ENCODE peak calls at places on chromosomes 13 and 19, in six cellular contexts. One of them, this sample, is unnamed.

GRCh38 chr13:30576528-30576927 is 41.2 kb upstream of the USPL1 start:
- DNase-seq in WTC11: no peak
- DNase-seq in lower leg skin: no peak
- DNase-seq in thoracic aorta: no peak
- DNase-seq in astrocyte of the cerebellum: no peak
- DNase-seq in fibroblast of mammary gland: peak; percentile 58
- DNase-seq in this sample: no peak

GRCh38 chr13:21703846-21704245 is 33.0 kb downstream of the FGF9 start:
- DNase-seq in WTC11: no peak
- DNase-seq in lower leg skin: no peak
- DNase-seq in thoracic aorta: no peak
- DNase-seq in astrocyte of the cerebellum: no peak
- DNase-seq in fibroblast of mammary gland: no peak
- DNase-seq in this sample: no peak

GRCh38 chr19:29006057-29006735 is 206.8 kb downstream of the UQCRFS1 start:
- DNase-seq in WTC11: no peak
- DNase-seq in lower leg skin: no peak
- DNase-seq in thoracic aorta: no peak
- DNase-seq in astrocyte of the cerebellum: no peak
- DNase-seq in fibroblast of mammary gland: peak; percentile 42
- DNase-seq in this sample: no peak

GRCh38 chr19:1154731-1155351 is 19.2 kb downstream of the SBNO2 start:
- DNase-seq in WTC11: no peak
- DNase-seq in lower leg skin: peak; percentile 98
- DNase-seq in thoracic aorta: peak; percentile 80
- DNase-seq in astrocyte of the cerebellum: peak; percentile 28
- DNase-seq in fibroblast of mammary gland: peak; percentile 87
- DNase-seq in this sample: no peak

GRCh38 chr19:17716309-17716929 is 2.9 kb upstream of the MAP1S start:
- DNase-seq in WTC11: no peak
- DNase-seq in lower leg skin: no peak
- DNase-seq in thoracic aorta: no peak
- DNase-seq in astrocyte of the cerebellum: no peak
- DNase-seq in fibroblast of mammary gland: no peak
- DNase-seq in this sample: no peak

GRCh38 chr19:46487178-46487801 is 8.4 kb downstream of the PNMA8B start:
- DNase-seq in WTC11: peak; percentile 29
- DNase-seq in lower leg skin: no peak
- DNase-seq in thoracic aorta: no peak
- DNase-seq in astrocyte of the cerebellum: no peak
- DNase-seq in fibroblast of mammary gland: peak; percentile 21
- DNase-seq in this sample: no peak

GRCh38 chr13:45833663-45834062 is 17.9 kb downstream of the SIAH3 start:
- DNase-seq in WTC11: no peak
- DNase-seq in lower leg skin: no peak
- DNase-seq in thoracic aorta: no peak
- DNase-seq in astrocyte of the cerebellum: peak; percentile 42
- DNase-seq in fibroblast of mammary gland: peak; percentile 40
- DNase-seq in this sample: no peak

GRCh38 chr13:99045396-99045795 is 67.5 kb upstream of the DOCK9 start:
- DNase-seq in WTC11: no peak
- DNase-seq in lower leg skin: no peak
- DNase-seq in thoracic aorta: no peak
- DNase-seq in astrocyte of the cerebellum: no peak
- DNase-seq in fibroblast of mammary gland: no peak
- DNase-seq in this sample: no peak

GRCh38 chr19:41863209-41863931 is 3.3 kb downstream of the RPS19 start:
- DNase-seq in WTC11: no peak
- DNase-seq in lower leg skin: no peak
- DNase-seq in thoracic aorta: no peak
- DNase-seq in astrocyte of the cerebellum: no peak
- DNase-seq in fibroblast of mammary gland: no peak
- DNase-seq in this sample: no peak

GRCh38 chr19:5313307-5313706 is 27.3 kb downstream of the PTPRS start:
- DNase-seq in WTC11: no peak
- DNase-seq in lower leg skin: no peak
- DNase-seq in thoracic aorta: no peak
- DNase-seq in astrocyte of the cerebellum: no peak
- DNase-seq in fibroblast of mammary gland: no peak
- DNase-seq in this sample: no peak

GRCh38 chr19:9934132-9934950 is 2.0 kb downstream of the OLFM2 start:
- DNase-seq in WTC11: peak; percentile 96
- DNase-seq in lower leg skin: peak; percentile 97
- DNase-seq in thoracic aorta: no peak
- DNase-seq in astrocyte of the cerebellum: no peak
- DNase-seq in fibroblast of mammary gland: peak; percentile 77
- DNase-seq in this sample: peak; percentile 91

GRCh38 chr13:92187378-92187989 is 789.1 kb downstream of the GPC5 start:
- DNase-seq in WTC11: peak; percentile 12
- DNase-seq in lower leg skin: no peak
- DNase-seq in thoracic aorta: no peak
- DNase-seq in astrocyte of the cerebellum: peak; percentile 23
- DNase-seq in fibroblast of mammary gland: peak; percentile 39
- DNase-seq in this sample: peak; percentile 52
- TF ChIP-seq CTCF in WTC11: peak; percentile 62
- TF ChIP-seq CTCF in lower leg skin: no peak
- TF ChIP-seq CTCF in thoracic aorta: peak; percentile 84
- TF ChIP-seq CTCF in astrocyte of the cerebellum: peak; percentile 77
- TF ChIP-seq CTCF in fibroblast of mammary gland: peak; percentile 89
- TF ChIP-seq CTCF in this sample: peak; percentile 94

DNA sequence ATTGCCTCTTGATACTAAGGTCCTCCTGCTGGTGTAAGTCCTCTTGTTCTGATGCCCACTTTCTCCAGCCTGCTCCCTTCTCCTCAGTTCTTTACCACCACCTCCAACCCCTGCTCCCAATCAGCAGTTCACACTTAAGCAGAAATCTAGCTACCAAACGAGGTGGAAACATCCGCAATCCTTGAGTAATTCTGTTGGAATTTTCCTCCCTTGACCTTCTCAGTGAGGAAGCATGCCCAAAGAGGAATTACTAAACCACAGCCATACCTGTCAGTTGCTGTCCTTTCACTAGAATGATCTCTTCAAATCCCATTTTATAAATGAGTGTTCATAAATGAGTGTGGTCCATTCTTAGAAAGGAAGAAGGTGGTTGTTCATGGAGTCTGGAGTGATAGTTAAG is 289.9 kb downstream of the DACH1 start:
- DNase-seq in WTC11: no peak
- DNase-seq in lower leg skin: no peak
- DNase-seq in thoracic aorta: no peak
- DNase-seq in astrocyte of the cerebellum: peak; percentile 27
- DNase-seq in fibroblast of mammary gland: no peak
- DNase-seq in this sample: no peak
- TF ChIP-seq CTCF in WTC11: no peak
- TF ChIP-seq CTCF in lower leg skin: no peak
- TF ChIP-seq CTCF in thoracic aorta: no peak
- TF ChIP-seq CTCF in astrocyte of the cerebellum: no peak
- TF ChIP-seq CTCF in fibroblast of mammary gland: no peak
- TF ChIP-seq CTCF in this sample: no peak

GRCh38 chr19:50632151-50632835 is 7.4 kb downstream of the SYT3 start:
- DNase-seq in WTC11: no peak
- DNase-seq in lower leg skin: no peak
- DNase-seq in thoracic aorta: no peak
- DNase-seq in astrocyte of the cerebellum: no peak
- DNase-seq in fibroblast of mammary gland: no peak
- DNase-seq in this sample: no peak
- TF ChIP-seq CTCF in WTC11: no peak
- TF ChIP-seq CTCF in lower leg skin: no peak
- TF ChIP-seq CTCF in thoracic aorta: no peak
- TF ChIP-seq CTCF in astrocyte of the cerebellum: no peak
- TF ChIP-seq CTCF in fibroblast of mammary gland: no peak
- TF ChIP-seq CTCF in this sample: peak; percentile 3

GRCh38 chr19:48637948-48638830 is 1.0 kb upstream of the DBP start:
- DNase-seq in WTC11: peak; percentile 85
- DNase-seq in lower leg skin: peak; percentile 95
- DNase-seq in thoracic aorta: no peak
- DNase-seq in astrocyte of the cerebellum: peak; percentile 84
- DNase-seq in fibroblast of mammary gland: peak; percentile 91
- DNase-seq in this sample: peak; percentile 94
- TF ChIP-seq CTCF in WTC11: no peak
- TF ChIP-seq CTCF in lower leg skin: no peak
- TF ChIP-seq CTCF in thoracic aorta: no peak
- TF ChIP-seq CTCF in astrocyte of the cerebellum: no peak
- TF ChIP-seq CTCF in fibroblast of mammary gland: no peak
- TF ChIP-seq CTCF in this sample: peak; percentile 39

DNA sequence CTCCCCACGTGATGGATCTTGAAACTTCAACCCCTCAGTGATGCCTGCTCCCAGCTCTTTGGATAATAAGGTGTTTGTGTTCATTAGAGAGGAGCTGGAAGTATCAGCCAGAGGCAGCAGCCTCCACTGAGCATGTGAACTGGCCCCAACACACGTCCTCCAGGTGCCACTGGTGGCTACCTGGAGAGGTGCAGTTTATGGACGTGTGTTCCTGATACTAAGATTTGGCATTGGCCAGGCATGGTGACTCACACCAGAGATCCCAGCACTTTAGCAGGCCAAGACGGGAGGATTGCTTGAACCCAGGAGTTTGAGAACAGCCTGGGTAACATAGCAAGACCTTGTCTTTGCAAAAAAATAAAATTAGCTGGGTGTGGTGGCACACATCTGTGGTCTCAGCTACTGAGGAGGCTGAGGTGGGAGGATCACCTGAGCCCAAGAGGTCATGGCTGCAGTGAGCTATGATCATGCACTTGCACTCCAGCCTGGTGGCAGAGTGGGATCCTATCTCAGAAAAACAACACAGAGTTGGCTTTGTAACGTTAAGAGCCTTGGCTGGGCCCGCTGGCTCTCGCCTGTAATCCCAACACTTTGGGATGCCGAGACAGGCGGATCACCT is 34.4 kb downstream of the SLC25A42 start:
- DNase-seq in WTC11: no peak
- DNase-seq in lower leg skin: no peak
- DNase-seq in thoracic aorta: no peak
- DNase-seq in astrocyte of the cerebellum: no peak
- DNase-seq in fibroblast of mammary gland: no peak
- DNase-seq in this sample: no peak
- TF ChIP-seq CTCF in WTC11: no peak
- TF ChIP-seq CTCF in lower leg skin: no peak
- TF ChIP-seq CTCF in thoracic aorta: no peak
- TF ChIP-seq CTCF in astrocyte of the cerebellum: no peak
- TF ChIP-seq CTCF in fibroblast of mammary gland: no peak
- TF ChIP-seq CTCF in this sample: no peak

GRCh38 chr13:20566917-20567755 is at the start of gene IFT88:
- DNase-seq in WTC11: peak; percentile 88
- DNase-seq in lower leg skin: peak; percentile 97
- DNase-seq in thoracic aorta: peak; percentile 62
- DNase-seq in astrocyte of the cerebellum: peak; percentile 61
- DNase-seq in fibroblast of mammary gland: peak; percentile 85
- DNase-seq in this sample: peak; percentile 95
- TF ChIP-seq CTCF in WTC11: no peak
- TF ChIP-seq CTCF in lower leg skin: no peak
- TF ChIP-seq CTCF in thoracic aorta: peak; percentile 14
- TF ChIP-seq CTCF in astrocyte of the cerebellum: no peak
- TF ChIP-seq CTCF in fibroblast of mammary gland: no peak
- TF ChIP-seq CTCF in this sample: no peak

GRCh38 chr19:14563989-14564650 is 7.7 kb downstream of the NDUFB7 start:
- DNase-seq in WTC11: peak; percentile 98
- DNase-seq in lower leg skin: no peak
- DNase-seq in thoracic aorta: no peak
- DNase-seq in astrocyte of the cerebellum: no peak
- DNase-seq in fibroblast of mammary gland: peak; percentile 64
- DNase-seq in this sample: peak; percentile 71

GRCh38 chr19:14565765-14566711 is 5.8 kb downstream of the NDUFB7 start:
- DNase-seq in WTC11: no peak
- DNase-seq in lower leg skin: no peak
- DNase-seq in thoracic aorta: no peak
- DNase-seq in astrocyte of the cerebellum: no peak
- DNase-seq in fibroblast of mammary gland: no peak
- DNase-seq in this sample: no peak

GRCh38 chr19:14563590-14563926 is 8.3 kb downstream of the NDUFB7 start:
- DNase-seq in WTC11: no peak
- DNase-seq in lower leg skin: no peak
- DNase-seq in thoracic aorta: no peak
- DNase-seq in astrocyte of the cerebellum: no peak
- DNase-seq in fibroblast of mammary gland: no peak
- DNase-seq in this sample: no peak

GRCh38 chr19:14566712-14567077 is 5.2 kb downstream of the NDUFB7 start:
- DNase-seq in WTC11: no peak
- DNase-seq in lower leg skin: no peak
- DNase-seq in thoracic aorta: no peak
- DNase-seq in astrocyte of the cerebellum: no peak
- DNase-seq in fibroblast of mammary gland: no peak
- DNase-seq in this sample: no peak

GRCh38 chr19:14565298-14565679 is 6.6 kb downstream of the NDUFB7 start:
- DNase-seq in WTC11: no peak
- DNase-seq in lower leg skin: no peak
- DNase-seq in thoracic aorta: no peak
- DNase-seq in astrocyte of the cerebellum: no peak
- DNase-seq in fibroblast of mammary gland: peak; percentile 67
- DNase-seq in this sample: no peak
- TF ChIP-seq CTCF in WTC11: no peak
- TF ChIP-seq CTCF in lower leg skin: no peak
- TF ChIP-seq CTCF in thoracic aorta: no peak
- TF ChIP-seq CTCF in astrocyte of the cerebellum: no peak
- TF ChIP-seq CTCF in fibroblast of mammary gland: no peak
- TF ChIP-seq CTCF in this sample: no peak